ENCODE peak calls at places on chromosomes 1 and 21, in ten cellular contexts. One of them, this sample, is unnamed.

GRCh38 chr1:35586808-35587207 is 13.7 kb downstream of the TFAP2E start:
- DNase-seq in astrocyte of the cerebellum: no peak
- DNase-seq in epithelial cell of esophagus: no peak
- DNase-seq in bronchial epithelial cell: no peak
- DNase-seq in AG10803: no peak
- DNase-seq in choroid plexus epithelial cell: no peak
- DNase-seq in right lobe of liver: no peak
- DNase-seq in uterus: no peak
- DNase-seq in psoas muscle: no peak
- DNase-seq in mucosa of descending colon: no peak
- DNase-seq in this sample: no peak

GRCh38 chr21:46594276-46594675 is 10.6 kb downstream of the S100B start:
- DNase-seq in astrocyte of the cerebellum: no peak
- DNase-seq in epithelial cell of esophagus: no peak
- DNase-seq in bronchial epithelial cell: no peak
- DNase-seq in AG10803: no peak
- DNase-seq in choroid plexus epithelial cell: no peak
- DNase-seq in right lobe of liver: no peak
- DNase-seq in uterus: no peak
- DNase-seq in psoas muscle: no peak
- DNase-seq in mucosa of descending colon: no peak
- DNase-seq in this sample: no peak

GRCh38 chr1:116852910-116853309 is 56.8 kb upstream of the PTGFRN start:
- DNase-seq in astrocyte of the cerebellum: no peak
- DNase-seq in epithelial cell of esophagus: peak
- DNase-seq in bronchial epithelial cell: peak
- DNase-seq in AG10803: peak
- DNase-seq in choroid plexus epithelial cell: peak
- DNase-seq in right lobe of liver: no peak
- DNase-seq in uterus: no peak
- DNase-seq in psoas muscle: no peak
- DNase-seq in mucosa of descending colon: no peak
- DNase-seq in this sample: peak

GRCh38 chr1:156502749-156503671 is 2.4 kb upstream of the MEF2D start:
- DNase-seq in astrocyte of the cerebellum: peak
- DNase-seq in epithelial cell of esophagus: peak
- DNase-seq in bronchial epithelial cell: peak
- DNase-seq in AG10803: peak
- DNase-seq in choroid plexus epithelial cell: peak
- DNase-seq in right lobe of liver: no peak
- DNase-seq in uterus: peak
- DNase-seq in psoas muscle: peak
- DNase-seq in mucosa of descending colon: peak
- DNase-seq in this sample: peak

GRCh38 chr1:46133181-46133658 is 791 bp upstream of the PIK3R3 start:
- DNase-seq in astrocyte of the cerebellum: no peak
- DNase-seq in epithelial cell of esophagus: no peak
- DNase-seq in bronchial epithelial cell: no peak
- DNase-seq in AG10803: no peak
- DNase-seq in choroid plexus epithelial cell: no peak
- DNase-seq in right lobe of liver: no peak
- DNase-seq in uterus: no peak
- DNase-seq in psoas muscle: no peak
- DNase-seq in mucosa of descending colon: no peak
- DNase-seq in this sample: no peak

GRCh38 chr1:28862571-28863403 is 50.8 kb downstream of the OPRD1 start:
- DNase-seq in astrocyte of the cerebellum: no peak
- DNase-seq in epithelial cell of esophagus: no peak
- DNase-seq in bronchial epithelial cell: no peak
- DNase-seq in AG10803: no peak
- DNase-seq in choroid plexus epithelial cell: no peak
- DNase-seq in right lobe of liver: no peak
- DNase-seq in uterus: no peak
- DNase-seq in psoas muscle: no peak
- DNase-seq in mucosa of descending colon: no peak
- DNase-seq in this sample: no peak

GRCh38 chr1:162688931-162689330 is 56.7 kb downstream of the DDR2 start:
- DNase-seq in astrocyte of the cerebellum: no peak
- DNase-seq in epithelial cell of esophagus: no peak
- DNase-seq in bronchial epithelial cell: no peak
- DNase-seq in AG10803: no peak
- DNase-seq in choroid plexus epithelial cell: no peak
- DNase-seq in right lobe of liver: no peak
- DNase-seq in uterus: no peak
- DNase-seq in psoas muscle: no peak
- DNase-seq in mucosa of descending colon: no peak
- DNase-seq in this sample: no peak

GRCh38 chr1:56106551-56107277 is 472.6 kb downstream of the PLPP3 start:
- DNase-seq in astrocyte of the cerebellum: no peak
- DNase-seq in epithelial cell of esophagus: no peak
- DNase-seq in bronchial epithelial cell: no peak
- DNase-seq in AG10803: no peak
- DNase-seq in choroid plexus epithelial cell: no peak
- DNase-seq in right lobe of liver: no peak
- DNase-seq in uterus: no peak
- DNase-seq in psoas muscle: no peak
- DNase-seq in mucosa of descending colon: no peak
- DNase-seq in this sample: no peak

GRCh38 chr1:67294836-67295622 is 12.6 kb upstream of the IL12RB2 start:
- DNase-seq in astrocyte of the cerebellum: no peak
- DNase-seq in epithelial cell of esophagus: no peak
- DNase-seq in bronchial epithelial cell: no peak
- DNase-seq in AG10803: no peak
- DNase-seq in choroid plexus epithelial cell: no peak
- DNase-seq in right lobe of liver: no peak
- DNase-seq in uterus: no peak
- DNase-seq in psoas muscle: no peak
- DNase-seq in mucosa of descending colon: no peak
- DNase-seq in this sample: no peak

GRCh38 chr21:34906401-34906800 is 142.7 kb downstream of the RUNX1 start:
- DNase-seq in astrocyte of the cerebellum: no peak
- DNase-seq in epithelial cell of esophagus: no peak
- DNase-seq in bronchial epithelial cell: no peak
- DNase-seq in AG10803: no peak
- DNase-seq in choroid plexus epithelial cell: no peak
- DNase-seq in right lobe of liver: no peak
- DNase-seq in uterus: no peak
- DNase-seq in psoas muscle: no peak
- DNase-seq in mucosa of descending colon: no peak
- DNase-seq in this sample: no peak

GRCh38 chr21:32132911-32133310 is 145.9 kb downstream of the MIS18A start:
- DNase-seq in astrocyte of the cerebellum: no peak
- DNase-seq in epithelial cell of esophagus: no peak
- DNase-seq in bronchial epithelial cell: no peak
- DNase-seq in AG10803: no peak
- DNase-seq in choroid plexus epithelial cell: no peak
- DNase-seq in right lobe of liver: no peak
- DNase-seq in uterus: no peak
- DNase-seq in psoas muscle: no peak
- DNase-seq in mucosa of descending colon: no peak
- DNase-seq in this sample: no peak

GRCh38 chr1:8641317-8641997 is 176.0 kb downstream of the RERE start:
- DNase-seq in astrocyte of the cerebellum: no peak
- DNase-seq in epithelial cell of esophagus: no peak
- DNase-seq in bronchial epithelial cell: no peak
- DNase-seq in AG10803: no peak
- DNase-seq in choroid plexus epithelial cell: no peak
- DNase-seq in right lobe of liver: no peak
- DNase-seq in uterus: no peak
- DNase-seq in psoas muscle: no peak
- DNase-seq in mucosa of descending colon: no peak
- DNase-seq in this sample: no peak

GRCh38 chr1:15938628-15939161 is 37.2 kb downstream of the ZBTB17 start:
- DNase-seq in astrocyte of the cerebellum: no peak
- DNase-seq in epithelial cell of esophagus: no peak
- DNase-seq in bronchial epithelial cell: no peak
- DNase-seq in AG10803: no peak
- DNase-seq in choroid plexus epithelial cell: no peak
- DNase-seq in right lobe of liver: peak
- DNase-seq in uterus: no peak
- DNase-seq in psoas muscle: no peak
- DNase-seq in mucosa of descending colon: no peak
- DNase-seq in this sample: no peak

GRCh38 chr1:15937146-15937545 is 38.8 kb downstream of the ZBTB17 start:
- DNase-seq in astrocyte of the cerebellum: no peak
- DNase-seq in epithelial cell of esophagus: no peak
- DNase-seq in bronchial epithelial cell: no peak
- DNase-seq in AG10803: no peak
- DNase-seq in choroid plexus epithelial cell: no peak
- DNase-seq in right lobe of liver: no peak
- DNase-seq in uterus: no peak
- DNase-seq in psoas muscle: no peak
- DNase-seq in mucosa of descending colon: no peak
- DNase-seq in this sample: no peak

GRCh38 chr1:15936025-15936424 is 39.9 kb downstream of the ZBTB17 start:
- DNase-seq in astrocyte of the cerebellum: no peak
- DNase-seq in epithelial cell of esophagus: no peak
- DNase-seq in bronchial epithelial cell: no peak
- DNase-seq in AG10803: no peak
- DNase-seq in choroid plexus epithelial cell: no peak
- DNase-seq in right lobe of liver: no peak
- DNase-seq in uterus: no peak
- DNase-seq in psoas muscle: no peak
- DNase-seq in mucosa of descending colon: no peak
- DNase-seq in this sample: no peak

GRCh38 chr1:15939181-15940109 is 36.5 kb downstream of the ZBTB17 start:
- DNase-seq in astrocyte of the cerebellum: no peak
- DNase-seq in epithelial cell of esophagus: peak
- DNase-seq in bronchial epithelial cell: peak
- DNase-seq in AG10803: peak
- DNase-seq in choroid plexus epithelial cell: peak
- DNase-seq in right lobe of liver: peak
- DNase-seq in uterus: no peak
- DNase-seq in psoas muscle: no peak
- DNase-seq in mucosa of descending colon: peak
- DNase-seq in this sample: peak

GRCh38 chr1:15937706-15938168 is 38.2 kb downstream of the ZBTB17 start:
- DNase-seq in astrocyte of the cerebellum: peak
- DNase-seq in epithelial cell of esophagus: peak
- DNase-seq in bronchial epithelial cell: peak
- DNase-seq in AG10803: peak
- DNase-seq in choroid plexus epithelial cell: peak
- DNase-seq in right lobe of liver: no peak
- DNase-seq in uterus: no peak
- DNase-seq in psoas muscle: no peak
- DNase-seq in mucosa of descending colon: no peak
- DNase-seq in this sample: peak
- TF ChIP-seq CTCF in astrocyte of the cerebellum: peak
- TF ChIP-seq CTCF in epithelial cell of esophagus: peak
- TF ChIP-seq CTCF in bronchial epithelial cell: peak
- TF ChIP-seq CTCF in AG10803: no peak
- TF ChIP-seq CTCF in choroid plexus epithelial cell: peak
- TF ChIP-seq CTCF in right lobe of liver: no peak
- TF ChIP-seq CTCF in uterus: no peak
- TF ChIP-seq CTCF in psoas muscle: no peak
- TF ChIP-seq CTCF in mucosa of descending colon: no peak
- TF ChIP-seq CTCF in this sample: no peak

DNA sequence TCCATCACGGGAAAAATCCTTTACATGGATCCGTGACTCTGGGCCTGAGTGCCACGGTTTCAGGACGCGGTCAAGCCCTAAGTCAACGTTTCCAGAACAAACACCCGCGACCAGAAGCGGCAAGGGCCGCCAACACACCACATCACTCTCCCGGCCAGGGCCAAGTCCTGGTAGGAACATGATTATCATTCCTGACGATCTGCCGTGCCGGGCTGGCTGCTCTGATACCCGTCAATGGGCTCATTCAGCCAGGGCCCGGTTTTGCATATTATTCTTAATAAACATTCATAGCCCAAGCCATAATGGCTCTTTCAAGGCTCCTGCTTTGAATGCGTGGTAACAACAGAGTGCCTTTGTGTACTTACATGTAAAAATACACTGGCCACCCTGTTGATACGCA is 44.6 kb upstream of the SIM2 start:
- DNase-seq in astrocyte of the cerebellum: no peak
- DNase-seq in epithelial cell of esophagus: no peak
- DNase-seq in bronchial epithelial cell: no peak
- DNase-seq in AG10803: no peak
- DNase-seq in choroid plexus epithelial cell: no peak
- DNase-seq in right lobe of liver: no peak
- DNase-seq in uterus: no peak
- DNase-seq in psoas muscle: no peak
- DNase-seq in mucosa of descending colon: no peak
- DNase-seq in this sample: no peak
- H3K4me3 ChIP-seq in astrocyte of the cerebellum: no peak
- H3K4me3 ChIP-seq in epithelial cell of esophagus: no peak
- H3K4me3 ChIP-seq in bronchial epithelial cell: no peak
- H3K4me3 ChIP-seq in AG10803: no peak
- H3K4me3 ChIP-seq in choroid plexus epithelial cell: no peak
- H3K4me3 ChIP-seq in right lobe of liver: no peak
- H3K4me3 ChIP-seq in uterus: no peak
- H3K4me3 ChIP-seq in psoas muscle: no peak
- H3K4me3 ChIP-seq in mucosa of descending colon: no peak
- H3K4me3 ChIP-seq in this sample: no peak

DNA sequence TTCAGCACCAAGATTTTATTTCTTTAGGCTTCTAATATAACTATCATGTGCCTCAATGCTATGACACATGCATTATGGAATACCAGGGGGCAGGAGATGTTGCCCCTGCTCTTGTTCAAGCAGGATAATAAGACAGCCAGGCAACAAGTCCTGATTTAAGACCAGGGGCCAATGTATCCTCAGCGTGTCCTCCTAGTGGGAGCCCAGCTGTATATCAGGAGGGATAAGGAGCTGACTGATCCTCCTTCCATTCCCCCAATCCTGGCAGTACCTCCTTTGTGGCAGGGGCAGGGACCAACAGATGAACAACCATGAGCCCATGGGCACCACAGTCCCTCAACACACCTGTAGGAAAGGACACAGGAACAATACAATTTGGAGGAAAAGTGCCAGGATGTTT is 29.3 kb downstream of the SORT1 start:
- DNase-seq in astrocyte of the cerebellum: no peak
- DNase-seq in epithelial cell of esophagus: no peak
- DNase-seq in bronchial epithelial cell: no peak
- DNase-seq in AG10803: no peak
- DNase-seq in choroid plexus epithelial cell: no peak
- DNase-seq in right lobe of liver: no peak
- DNase-seq in uterus: no peak
- DNase-seq in psoas muscle: no peak
- DNase-seq in mucosa of descending colon: no peak
- DNase-seq in this sample: no peak
- TF ChIP-seq CTCF in astrocyte of the cerebellum: peak
- TF ChIP-seq CTCF in epithelial cell of esophagus: no peak
- TF ChIP-seq CTCF in bronchial epithelial cell: no peak
- TF ChIP-seq CTCF in AG10803: no peak
- TF ChIP-seq CTCF in choroid plexus epithelial cell: peak
- TF ChIP-seq CTCF in right lobe of liver: no peak
- TF ChIP-seq CTCF in uterus: no peak
- TF ChIP-seq CTCF in psoas muscle: no peak
- TF ChIP-seq CTCF in mucosa of descending colon: no peak
- TF ChIP-seq CTCF in this sample: peak

DNA sequence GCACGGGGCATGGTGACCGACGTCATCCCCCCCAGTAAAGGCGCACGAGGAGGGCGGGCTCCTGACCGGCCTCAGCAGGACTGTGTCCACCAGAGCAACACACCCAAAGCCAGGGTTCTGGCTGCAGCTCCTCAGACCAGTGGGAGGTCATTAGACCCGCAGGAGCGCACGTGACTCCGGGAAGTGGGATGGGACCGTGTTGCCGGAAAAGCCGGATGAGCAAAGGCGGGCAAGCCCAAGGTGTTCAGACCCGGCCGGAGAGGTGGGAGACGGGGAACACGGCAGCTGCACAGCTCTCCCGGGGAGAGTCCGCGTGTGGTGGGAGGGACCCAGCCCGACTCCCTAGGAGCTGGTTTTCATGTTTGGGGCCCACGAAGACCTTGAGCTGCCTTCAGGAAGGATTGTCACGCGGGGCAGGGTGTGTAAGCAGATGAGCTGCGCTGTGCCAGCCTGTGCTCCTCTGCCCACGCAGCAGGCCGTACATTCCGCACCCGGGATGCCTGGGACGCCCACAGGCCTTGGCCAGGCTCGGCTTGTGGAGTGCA is 20.6 kb upstream of the TRAPPC10 start:
- DNase-seq in astrocyte of the cerebellum: no peak
- DNase-seq in epithelial cell of esophagus: no peak
- DNase-seq in bronchial epithelial cell: no peak
- DNase-seq in AG10803: no peak
- DNase-seq in choroid plexus epithelial cell: no peak
- DNase-seq in right lobe of liver: no peak
- DNase-seq in uterus: no peak
- DNase-seq in psoas muscle: peak
- DNase-seq in mucosa of descending colon: no peak
- DNase-seq in this sample: no peak
- H3K4me3 ChIP-seq in astrocyte of the cerebellum: no peak
- H3K4me3 ChIP-seq in epithelial cell of esophagus: no peak
- H3K4me3 ChIP-seq in bronchial epithelial cell: no peak
- H3K4me3 ChIP-seq in AG10803: no peak
- H3K4me3 ChIP-seq in choroid plexus epithelial cell: no peak
- H3K4me3 ChIP-seq in right lobe of liver: no peak
- H3K4me3 ChIP-seq in uterus: no peak
- H3K4me3 ChIP-seq in psoas muscle: no peak
- H3K4me3 ChIP-seq in mucosa of descending colon: no peak
- H3K4me3 ChIP-seq in this sample: peak

This sample was measured in fibroblast of mammary gland.